ENCODE peak calls at places on chromosome 1, in eight cellular contexts. N is DMS79 treated with DMSO at 0.1 percent for 48 hours, T is GOT3, O is NCI-H1417, P is NCI-H774, F is T-cell, W is hippocampal formation, I is heart left ventricle. D is an unnamed sample.

GRCh38 chr1:45348966-45349677 is 8.9 kb upstream of the MUTYH start:
- DNase-seq in N (no peak), T (no peak), O (no peak), P (no peak), F (no peak), W (no peak), I (peak), D (no peak)

GRCh38 chr1:151106891-151107290 is 36.3 kb downstream of the GABPB2 start:
- DNase-seq in N (no peak), T (no peak), O (no peak), P (no peak), F (no peak), W (no peak), I (no peak), D (no peak)

GRCh38 chr1:20150969-20151368 is 11.8 kb downstream of the PLA2G2F start:
- DNase-seq in N (no peak), T (no peak), O (no peak), P (no peak), F (no peak), W (no peak), I (no peak), D (no peak)

GRCh38 chr1:21933397-21934248 is 3.5 kb downstream of the HSPG2 start:
- DNase-seq in N (peak), T (no peak), O (peak), P (no peak), F (no peak), W (no peak), I (peak), D (no peak)

GRCh38 chr1:66831529-66832239 is 30.6 kb upstream of the INSL5 start:
- DNase-seq in N (no peak), T (no peak), O (no peak), P (no peak), F (no peak), W (no peak), I (no peak), D (no peak)

GRCh38 chr1:28928306-28928987 is 14.1 kb downstream of the EPB41 start:
- DNase-seq in N (peak), T (no peak), O (peak), P (no peak), F (no peak), W (no peak), I (no peak), D (no peak)

GRCh38 chr1:23436520-23437354 is 12.2 kb upstream of the TCEA3 start:
- DNase-seq in N (no peak), T (no peak), O (no peak), P (no peak), F (peak), W (no peak), I (no peak), D (no peak)

GRCh38 chr1:23529146-23530088 is 1.6 kb downstream of the E2F2 start:
- DNase-seq in N (peak), T (no peak), O (peak), P (no peak), F (no peak), W (no peak), I (no peak), D (no peak)

GRCh38 chr1:11838349-11839272 is 9.0 kb downstream of the NPPA start:
- DNase-seq in N (peak), T (no peak), O (peak), P (peak), F (peak), W (peak), I (peak), D (no peak)

GRCh38 chr1:180194546-180195207 is 35.4 kb upstream of the LHX4 start:
- DNase-seq in N (no peak), T (no peak), O (peak), P (no peak), F (no peak), W (no peak), I (no peak), D (no peak)

D was measured in ascending aorta.